ENCODE peak calls at places on chromosomes 16 and 17, in four cellular contexts. K, Q, G and U are unnamed samples.

GRCh38 chr17:50763716-50764450 is 3.4 kb downstream of the ANKRD40CL start:
- DNase-seq in G (no peak), K (no peak), Q (no peak), U (no peak)

GRCh38 chr16:89472711-89473075 is 17.7 kb downstream of the ANKRD11 start:
- DNase-seq in K (peak; percentile 51), Q (no peak), G (no peak), U (no peak)

GRCh38 chr16:26765087-26765486 is 301.6 kb upstream of the C16orf82 start:
- DNase-seq in K (peak; percentile 13), Q (peak; percentile 51), G (peak; percentile 14), U (no peak)

GRCh38 chr17:61583242-61583641 is 7.8 kb downstream of the NACA2 start:
- DNase-seq in Q (peak; percentile 33), K (peak; percentile 74), G (peak; percentile 79), U (peak; percentile 65)

GRCh38 chr16:75309899-75310430 is 58.5 kb upstream of the BCAR1 start:
- DNase-seq in K (peak; percentile 99), Q (no peak), G (no peak), U (no peak)

GRCh38 chr16:84302111-84302954 is 7.7 kb downstream of the WFDC1 start:
- DNase-seq in Q (no peak), K (no peak), G (no peak), U (no peak)

GRCh38 chr16:12675852-12676251 is 127.8 kb downstream of the CPPED1 start:
- DNase-seq in K (no peak), G (no peak), Q (peak; percentile 33), U (no peak)

GRCh38 chr16:88773812-88774291 is 11.2 kb downstream of the PIEZO1 start:
- DNase-seq in K (no peak), Q (peak; percentile 90), G (no peak), U (no peak)

GRCh38 chr16:4317471-4318170 is 1.8 kb downstream of the GLIS2 start:
- DNase-seq in G (no peak), Q (no peak), K (no peak), U (no peak)

GRCh38 chr17:62965149-62965648 is 836 bp upstream of the TANC2 start:
- DNase-seq in G (no peak), K (no peak), Q (no peak), U (no peak)

GRCh38 chr16:48609453-48610023 is 442 bp downstream of the N4BP1 start:
- DNase-seq in K (no peak), Q (peak; percentile 66), G (no peak), U (no peak)

GRCh38 chr16:55480228-55480655 is 1.2 kb downstream of the MMP2 start:
- DNase-seq in G (peak; percentile 84), K (no peak), Q (no peak), U (no peak)

GRCh38 chr16:4313563-4314531 is 2.0 kb upstream of the GLIS2 start:
- DNase-seq in G (peak; percentile 79), K (peak; percentile 92), Q (peak; percentile 76), U (peak; percentile 64)

GRCh38 chr16:7330709-7331108 is 1.9 kb upstream of the RBFOX1 start:
- DNase-seq in K (no peak), Q (no peak), G (no peak), U (no peak)

GRCh38 chr16:47047804-47048203 is 74.3 kb upstream of the DNAJA2 start:
- DNase-seq in G (no peak), K (no peak), Q (no peak), U (no peak)

GRCh38 chr17:3529817-3530741 is 27.5 kb downstream of the TRPV3 start:
- DNase-seq in K (peak; percentile 87), Q (no peak), G (no peak), U (no peak)

GRCh38 chr17:15397605-15398004 is 56.2 kb upstream of the TEKT3 start:
- DNase-seq in G (no peak), Q (no peak), K (no peak), U (no peak)

GRCh38 chr17:5049314-5049819 is 14.1 kb upstream of the SLC52A1 start:
- DNase-seq in G (no peak), Q (no peak), K (no peak), U (no peak)

GRCh38 chr16:21203155-21203797 is 8.1 kb downstream of the ZP2 start:
- DNase-seq in K (no peak), G (peak; percentile 24), Q (no peak), U (no peak)

GRCh38 chr16:88351521-88352101 is 31.1 kb upstream of the ZNF469 start:
- DNase-seq in G (peak; percentile 47), K (no peak), Q (no peak), U (no peak)

GRCh38 chr16:19559242-19559910 is 3.9 kb downstream of the VPS35L start:
- DNase-seq in Q (peak; percentile 37), K (peak; percentile 58), G (peak; percentile 40), U (peak; percentile 51)

GRCh38 chr16:8622315-8622656 is 788 bp downstream of the METTL22 start:
- DNase-seq in G (peak; percentile 55), K (no peak), Q (no peak), U (no peak)

GRCh38 chr16:996672-997071 is 15.1 kb downstream of the SOX8 start:
- DNase-seq in G (no peak), Q (no peak), K (no peak), U (no peak)

GRCh38 chr17:77842148-77842905 is 116.2 kb upstream of the TNRC6C start:
- DNase-seq in G (no peak), Q (no peak), K (no peak), U (no peak)

GRCh38 chr17:47188266-47188665 is 829 bp downstream of the CDC27 start:
- DNase-seq in G (peak; percentile 42), Q (no peak), K (no peak), U (no peak)

GRCh38 chr17:60079401-60079861 is 710 bp upstream of the HEATR6 start:
- DNase-seq in Q (no peak), G (peak; percentile 23), K (no peak), U (no peak)

GRCh38 chr17:57636274-57636673 is 108.8 kb downstream of the CCDC182 start:
- DNase-seq in K (no peak), Q (no peak), G (no peak), U (no peak)

GRCh38 chr16:68297908-68298307 is 12.8 kb downstream of the SLC7A6OS start:
- DNase-seq in Q (no peak), G (no peak), K (no peak), U (no peak)

GRCh38 chr16:87316450-87316922 is 706 bp downstream of the C16orf95 start:
- DNase-seq in Q (no peak), K (no peak), G (no peak), U (no peak)

GRCh38 chr16:87319011-87319410 is 1.8 kb upstream of the C16orf95 start:
- DNase-seq in G (no peak), Q (no peak), K (no peak), U (no peak)

GRCh38 chr16:87318158-87318644 is 1.0 kb upstream of the C16orf95 start:
- DNase-seq in K (peak; percentile 57), G (no peak), Q (no peak), U (no peak)

GRCh38 chr16:87316923-87317765 is at the start of gene C16orf95:
- DNase-seq in K (peak; percentile 95), Q (peak; percentile 100), G (peak; percentile 100), U (peak; percentile 92)

GRCh38 chr16:87317766-87318121 is 552 bp upstream of the C16orf95 start:
- DNase-seq in K (peak; percentile 67), Q (no peak), G (peak; percentile 75), U (no peak)
- TF ChIP-seq ELF1 in K (no peak), Q (no peak), G (no peak), U (no peak)

GRCh38 chr17:75478508-75478907 is 22.1 kb downstream of the TMEM94 start:
- DNase-seq in G (no peak), Q (no peak), K (no peak), U (no peak)
- H3K4me2 ChIP-seq in G (no peak overlapping the region), Q (no peak overlapping the region), K (no peak overlapping the region), U (no peak overlapping the region)

GRCh38 chr16:29665294-29666077 is 2.4 kb downstream of the SPN start:
- DNase-seq in K (no peak), G (no peak), Q (peak; percentile 45), U (no peak)
- TF ChIP-seq ELF1 in K (no peak), G (no peak), Q (no peak), U (no peak)

GRCh38 chr17:30788918-30789317 is 35.6 kb downstream of the CRLF3 start:
- DNase-seq in Q (no peak), G (no peak), K (no peak), U (no peak)
- H3K4me2 ChIP-seq in Q (no peak overlapping the region), G (no peak overlapping the region), K (no peak overlapping the region), U (no peak overlapping the region)

GRCh38 chr16:58020628-58021521 is 4.7 kb upstream of the MMP15 start:
- DNase-seq in Q (peak; percentile 49), G (peak; percentile 70), K (peak; percentile 50), U (no peak)

GRCh38 chr16:58018803-58019202 is 6.8 kb upstream of the MMP15 start:
- DNase-seq in G (peak; percentile 13), K (no peak), Q (no peak), U (no peak)

GRCh38 chr16:58021661-58022551 is 3.6 kb upstream of the MMP15 start:
- DNase-seq in K (no peak), G (peak; percentile 11), Q (no peak), U (no peak)

GRCh38 chr16:58022601-58023371 is 2.8 kb upstream of the MMP15 start:
- DNase-seq in Q (no peak), K (no peak), G (peak; percentile 78), U (no peak)

DNA sequence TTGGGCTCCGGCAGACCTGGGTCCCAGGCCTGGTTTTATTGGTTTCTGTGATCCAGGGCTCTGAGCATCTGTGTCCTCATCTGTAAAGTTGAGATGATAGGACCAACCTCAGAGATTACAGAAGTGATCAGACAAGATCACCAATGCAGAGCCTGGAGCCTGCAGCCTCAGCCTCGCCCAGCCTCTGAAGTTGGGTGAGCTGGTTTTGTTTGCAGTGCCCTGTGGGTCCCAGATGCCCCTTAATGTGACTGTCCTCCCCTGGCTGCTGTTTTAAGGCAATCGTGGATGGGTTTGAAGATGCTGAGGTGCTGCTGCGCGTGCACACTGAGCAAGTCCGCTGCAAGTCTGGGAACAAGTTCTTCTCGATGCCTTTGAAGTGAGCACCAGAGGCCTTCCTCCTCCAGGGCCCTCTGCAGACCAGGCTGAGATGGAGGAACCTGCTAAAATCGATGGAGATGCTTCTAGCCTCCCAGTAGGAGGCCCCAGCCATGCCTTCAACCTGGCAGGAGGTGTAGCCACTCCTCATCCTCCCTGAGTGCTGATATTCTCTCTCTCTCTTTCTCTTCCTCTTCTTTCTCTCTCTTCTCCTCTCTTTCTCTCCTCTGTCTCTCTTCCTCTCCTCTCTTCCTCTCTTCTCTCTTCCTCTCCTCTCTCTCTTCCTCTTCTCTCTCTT is 5.6 kb upstream of the MMP15 start:
- DNase-seq in K (no peak), G (no peak), Q (no peak), U (no peak)
- TF ChIP-seq ELF1 in K (no peak), G (no peak), Q (no peak), U (no peak)

DNA sequence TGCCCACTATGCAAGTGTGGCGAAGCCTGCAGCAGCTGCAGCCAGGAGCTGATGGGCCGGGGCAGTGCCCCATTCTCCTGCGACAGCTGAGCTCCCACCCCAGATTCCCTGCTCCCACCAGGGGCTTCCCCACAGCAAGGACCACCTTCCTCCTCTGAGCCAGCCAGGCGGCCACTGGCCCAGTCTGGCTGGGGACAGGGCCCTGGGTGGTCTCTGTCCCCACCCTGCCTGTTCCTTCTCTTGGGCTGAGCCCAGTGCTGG is 5.6 kb upstream of the NPTX1 start:
- DNase-seq in K (no peak), Q (no peak), G (no peak), U (no peak)
- H3K4me2 ChIP-seq in K (no peak overlapping the region), Q (no peak overlapping the region), G (no peak overlapping the region), U (peak overlapping the region; percentile 32)